ENCODE peak calls at places on chromosomes 16 and 17, in five cellular contexts. One of them, this sample, is unnamed.

GRCh38 chr16:12580809-12581208 is 222.9 kb downstream of the CPPED1 start:
- DNase-seq in AML-193: no peak
- DNase-seq in CD4-positive, alpha-beta T cell: no peak
- DNase-seq in PC-9: no peak
- DNase-seq in stimulated activated CD4-positive, alpha-beta T cell treated with anti-CD3 and anti-CD28 coated beads, Interleukin-1b, Interleukin-23, amount 100 ng/mL, for 1 hour: no peak
- DNase-seq in this sample: no peak

GRCh38 chr16:23564964-23565363 is 7.4 kb downstream of the UBFD1 start:
- DNase-seq in AML-193: no peak
- DNase-seq in CD4-positive, alpha-beta T cell: no peak
- DNase-seq in PC-9: no peak
- DNase-seq in stimulated activated CD4-positive, alpha-beta T cell treated with anti-CD3 and anti-CD28 coated beads, Interleukin-1b, Interleukin-23, amount 100 ng/mL, for 1 hour: no peak
- DNase-seq in this sample: no peak

GRCh38 chr16:70529051-70529777 is 5.6 kb downstream of the SF3B3 start:
- DNase-seq in AML-193: peak; percentile 59
- DNase-seq in CD4-positive, alpha-beta T cell: no peak
- DNase-seq in PC-9: peak; percentile 63
- DNase-seq in stimulated activated CD4-positive, alpha-beta T cell treated with anti-CD3 and anti-CD28 coated beads, Interleukin-1b, Interleukin-23, amount 100 ng/mL, for 1 hour: no peak
- DNase-seq in this sample: no peak

GRCh38 chr16:47308601-47309000 is 152.3 kb downstream of the ITFG1 start:
- DNase-seq in AML-193: no peak
- DNase-seq in CD4-positive, alpha-beta T cell: no peak
- DNase-seq in PC-9: no peak
- DNase-seq in stimulated activated CD4-positive, alpha-beta T cell treated with anti-CD3 and anti-CD28 coated beads, Interleukin-1b, Interleukin-23, amount 100 ng/mL, for 1 hour: no peak
- DNase-seq in this sample: no peak

GRCh38 chr16:87371261-87371866 is 12.2 kb downstream of the FBXO31 start:
- DNase-seq in AML-193: no peak
- DNase-seq in CD4-positive, alpha-beta T cell: no peak
- DNase-seq in PC-9: no peak
- DNase-seq in stimulated activated CD4-positive, alpha-beta T cell treated with anti-CD3 and anti-CD28 coated beads, Interleukin-1b, Interleukin-23, amount 100 ng/mL, for 1 hour: no peak
- DNase-seq in this sample: no peak

GRCh38 chr17:71085238-71086033 is 916.1 kb downstream of the KCNJ2 start:
- DNase-seq in AML-193: no peak
- DNase-seq in CD4-positive, alpha-beta T cell: no peak
- DNase-seq in PC-9: no peak
- DNase-seq in stimulated activated CD4-positive, alpha-beta T cell treated with anti-CD3 and anti-CD28 coated beads, Interleukin-1b, Interleukin-23, amount 100 ng/mL, for 1 hour: no peak
- DNase-seq in this sample: no peak

GRCh38 chr17:4947411-4948165 is 742 bp downstream of the PFN1 start:
- DNase-seq in AML-193: no peak
- DNase-seq in CD4-positive, alpha-beta T cell: peak; percentile 61
- DNase-seq in PC-9: no peak
- DNase-seq in stimulated activated CD4-positive, alpha-beta T cell treated with anti-CD3 and anti-CD28 coated beads, Interleukin-1b, Interleukin-23, amount 100 ng/mL, for 1 hour: no peak
- DNase-seq in this sample: no peak

GRCh38 chr16:19583665-19584300 is 28.3 kb downstream of the VPS35L start:
- DNase-seq in AML-193: peak; percentile 7
- DNase-seq in CD4-positive, alpha-beta T cell: no peak
- DNase-seq in PC-9: no peak
- DNase-seq in stimulated activated CD4-positive, alpha-beta T cell treated with anti-CD3 and anti-CD28 coated beads, Interleukin-1b, Interleukin-23, amount 100 ng/mL, for 1 hour: no peak
- DNase-seq in this sample: no peak

GRCh38 chr17:17808706-17809432 is 27.9 kb downstream of the SREBF1 start:
- DNase-seq in AML-193: no peak
- DNase-seq in CD4-positive, alpha-beta T cell: no peak
- DNase-seq in PC-9: no peak
- DNase-seq in stimulated activated CD4-positive, alpha-beta T cell treated with anti-CD3 and anti-CD28 coated beads, Interleukin-1b, Interleukin-23, amount 100 ng/mL, for 1 hour: no peak
- DNase-seq in this sample: no peak

GRCh38 chr17:50903604-50904521 is 37.7 kb upstream of the TOB1 start:
- DNase-seq in AML-193: no peak
- DNase-seq in CD4-positive, alpha-beta T cell: no peak
- DNase-seq in PC-9: peak; percentile 61
- DNase-seq in stimulated activated CD4-positive, alpha-beta T cell treated with anti-CD3 and anti-CD28 coated beads, Interleukin-1b, Interleukin-23, amount 100 ng/mL, for 1 hour: no peak
- DNase-seq in this sample: no peak

GRCh38 chr17:79152636-79153035 is 78.0 kb downstream of the ENGASE start:
- DNase-seq in AML-193: no peak
- DNase-seq in CD4-positive, alpha-beta T cell: no peak
- DNase-seq in PC-9: no peak
- DNase-seq in stimulated activated CD4-positive, alpha-beta T cell treated with anti-CD3 and anti-CD28 coated beads, Interleukin-1b, Interleukin-23, amount 100 ng/mL, for 1 hour: no peak
- DNase-seq in this sample: no peak

GRCh38 chr16:10332301-10332700 is 53.6 kb upstream of the ATF7IP2 start:
- DNase-seq in AML-193: no peak
- DNase-seq in CD4-positive, alpha-beta T cell: no peak
- DNase-seq in PC-9: no peak
- DNase-seq in stimulated activated CD4-positive, alpha-beta T cell treated with anti-CD3 and anti-CD28 coated beads, Interleukin-1b, Interleukin-23, amount 100 ng/mL, for 1 hour: no peak
- DNase-seq in this sample: no peak

GRCh38 chr16:89197033-89197632 is 3.2 kb downstream of the SLC22A31 start:
- DNase-seq in AML-193: no peak
- DNase-seq in CD4-positive, alpha-beta T cell: no peak
- DNase-seq in PC-9: no peak
- DNase-seq in stimulated activated CD4-positive, alpha-beta T cell treated with anti-CD3 and anti-CD28 coated beads, Interleukin-1b, Interleukin-23, amount 100 ng/mL, for 1 hour: no peak
- DNase-seq in this sample: no peak

GRCh38 chr17:43468746-43469544 is 14.8 kb upstream of the DHX8 start:
- DNase-seq in AML-193: no peak
- DNase-seq in CD4-positive, alpha-beta T cell: no peak
- DNase-seq in PC-9: peak; percentile 97
- DNase-seq in stimulated activated CD4-positive, alpha-beta T cell treated with anti-CD3 and anti-CD28 coated beads, Interleukin-1b, Interleukin-23, amount 100 ng/mL, for 1 hour: no peak
- DNase-seq in this sample: no peak